ENCODE peak calls at places on chromosome 16, in five cellular contexts. O, I, L, A and H are unnamed samples.

GRCh38 chr16:75282811-75283281 is 31.4 kb upstream of the BCAR1 start:
- DNase-seq in L (no peak), A (no peak), I (no peak), O (no peak), H (no peak)

GRCh38 chr16:20383106-20384029 is 21.2 kb downstream of the PDILT start:
- DNase-seq in O (peak; percentile 47), L (no peak), A (peak; percentile 25), I (no peak), H (peak; percentile 70)

GRCh38 chr16:89922477-89922883 is 662 bp upstream of the TUBB3 start:
- DNase-seq in A (peak; percentile 76), L (peak; percentile 86), I (peak; percentile 89), O (peak; percentile 66), H (peak; percentile 39)

GRCh38 chr16:86419518-86419917 is 90.8 kb upstream of the FOXF1 start:
- DNase-seq in A (no peak), I (no peak), O (no peak), L (no peak), H (no peak)

GRCh38 chr16:995087-995486 is 13.5 kb downstream of the SOX8 start:
- DNase-seq in L (no peak), I (no peak), A (no peak), O (no peak), H (no peak)

GRCh38 chr16:71722801-71723536 is 1.5 kb downstream of the PHLPP2 start:
- DNase-seq in A (peak; percentile 28), L (peak; percentile 85), O (peak; percentile 80), I (peak; percentile 39), H (peak; percentile 62)

GRCh38 chr16:67546761-67547422 is 15.4 kb upstream of the CTCF start:
- DNase-seq in A (no peak), O (peak; percentile 90), I (no peak), L (peak; percentile 82), H (peak; percentile 74)

GRCh38 chr16:57527610-57528360 is 8.6 kb downstream of the CCDC102A start:
- DNase-seq in L (peak; percentile 44), A (no peak), O (no peak), I (no peak), H (no peak)

GRCh38 chr16:50680907-50681885 is at the start of gene SNX20:
- DNase-seq in I (no peak), L (peak; percentile 67), A (no peak), O (peak; percentile 58), H (no peak)

GRCh38 chr16:12675852-12676251 is 127.8 kb downstream of the CPPED1 start:
- DNase-seq in O (no peak), A (peak; percentile 34), L (no peak), I (no peak), H (no peak)

GRCh38 chr16:67429053-67429798 is 1.7 kb upstream of the HSD11B2 start:
- DNase-seq in L (no peak), I (no peak), O (peak; percentile 85), A (no peak), H (no peak)

GRCh38 chr16:73399486-73399885 is 351.6 kb upstream of the ZFHX3 start:
- DNase-seq in A (no peak), L (no peak), O (no peak), I (no peak), H (no peak)

GRCh38 chr16:31484491-31485171 is 1.7 kb downstream of the SLC5A2 start:
- DNase-seq in O (peak; percentile 78), I (no peak), L (no peak), A (peak; percentile 66), H (no peak)

GRCh38 chr16:35431829-35432663 is 1972.6 kb downstream of the TP53TG3F start:
- DNase-seq in A (no peak), L (no peak), I (no peak), O (no peak), H (no peak)

GRCh38 chr16:57614546-57615343 is 13.7 kb upstream of the ADGRG1 start:
- DNase-seq in O (no peak), I (no peak), A (no peak), L (peak; percentile 42), H (no peak)

GRCh38 chr16:66325977-66326376 is 40.5 kb upstream of the CDH5 start:
- DNase-seq in L (no peak), O (no peak), I (no peak), A (no peak), H (no peak)

GRCh38 chr16:12723681-12724080 is 80.0 kb downstream of the CPPED1 start:
- DNase-seq in O (no peak), L (no peak), I (no peak), A (no peak), H (no peak)

GRCh38 chr16:28282045-28282444 is 10.3 kb upstream of the SBK1 start:
- DNase-seq in I (no peak), A (no peak), O (no peak), L (no peak), H (no peak)

GRCh38 chr16:86298166-86299131 is 211.9 kb upstream of the FOXF1 start:
- DNase-seq in O (peak; percentile 33), A (no peak), L (no peak), I (no peak), H (no peak)

GRCh38 chr16:75420987-75421819 is 12.1 kb downstream of the CFDP1 start:
- DNase-seq in A (no peak), I (peak; percentile 41), L (peak; percentile 70), O (peak; percentile 82), H (peak; percentile 27)

GRCh38 chr16:4096509-4096908 is 19.7 kb downstream of the ADCY9 start:
- DNase-seq in L (no peak), I (no peak), A (no peak), O (no peak), H (no peak)

GRCh38 chr16:57476546-57477410 is 9.5 kb downstream of the DOK4 start:
- DNase-seq in A (no peak), O (no peak), L (no peak), I (no peak), H (no peak)

GRCh38 chr16:80794071-80794470 is 10.3 kb downstream of the CDYL2 start:
- DNase-seq in O (no peak), I (no peak), A (no peak), L (no peak), H (no peak)

GRCh38 chr16:84397090-84397489 is 28.8 kb downstream of the ATP2C2 start:
- DNase-seq in L (no peak), A (no peak), O (no peak), I (no peak), H (no peak)
- TF ChIP-seq CTCF in L (no peak), A (peak; percentile 44), O (no peak), I (no peak), H (peak; percentile 31)

GRCh38 chr16:21599158-21599993 is at the start of gene METTL9:
- DNase-seq in O (peak; percentile 95), I (peak; percentile 73), L (peak; percentile 97), A (peak; percentile 55), H (peak; percentile 94)

GRCh38 chr16:21598676-21599157 is 660 bp upstream of the METTL9 start:
- DNase-seq in A (no peak), I (peak; percentile 32), O (peak; percentile 31), L (no peak), H (no peak)

GRCh38 chr16:21597571-21598030 is 1.8 kb upstream of the METTL9 start:
- DNase-seq in L (no peak), I (no peak), O (no peak), A (no peak), H (no peak)

GRCh38 chr16:21602785-21603184 is 3.4 kb downstream of the METTL9 start:
- DNase-seq in L (no peak), O (no peak), I (no peak), A (no peak), H (no peak)

DNA sequence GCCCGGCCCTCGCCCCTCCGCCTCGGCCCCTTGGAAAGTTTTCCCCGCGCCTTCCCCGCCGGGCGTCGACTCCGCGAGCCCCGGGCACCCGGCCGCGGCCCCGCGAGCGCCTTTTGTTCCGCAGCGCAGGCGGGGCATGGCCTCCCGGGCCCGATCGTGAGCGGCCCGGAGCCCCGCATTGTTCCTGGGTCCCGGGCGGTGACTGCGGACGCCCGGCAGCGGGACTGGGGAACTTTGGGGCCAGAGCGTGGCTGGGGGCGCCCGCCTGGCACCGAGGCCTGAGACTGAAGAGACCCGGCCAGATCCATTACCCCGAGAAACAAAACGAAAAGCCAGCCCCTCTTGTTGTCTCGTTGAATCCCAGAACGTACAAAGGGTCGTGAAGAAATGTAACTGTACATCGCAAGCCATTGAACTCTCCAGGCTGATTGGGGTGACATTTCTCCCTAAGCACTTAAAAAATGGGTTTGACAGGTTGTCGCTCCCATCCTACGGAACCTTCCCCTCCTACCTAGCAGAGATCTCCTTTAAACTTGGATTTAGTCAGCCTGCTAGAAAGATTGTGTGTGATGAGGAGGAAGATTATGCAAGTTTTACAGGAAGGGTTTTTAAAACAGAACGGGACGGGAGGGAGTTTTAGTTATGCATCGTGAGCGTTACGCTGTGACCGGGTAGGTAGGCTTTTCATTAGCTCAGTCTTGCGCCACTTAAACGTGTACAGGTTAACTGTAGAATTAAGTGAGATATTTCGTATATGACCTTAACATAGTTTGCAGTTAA is 807 bp downstream of the METTL9 start:
- DNase-seq in I (no peak), A (no peak), L (no peak), O (no peak), H (no peak)
- TF ChIP-seq CTCF in I (no peak), A (no peak), L (no peak), O (no peak), H (no peak)

DNA sequence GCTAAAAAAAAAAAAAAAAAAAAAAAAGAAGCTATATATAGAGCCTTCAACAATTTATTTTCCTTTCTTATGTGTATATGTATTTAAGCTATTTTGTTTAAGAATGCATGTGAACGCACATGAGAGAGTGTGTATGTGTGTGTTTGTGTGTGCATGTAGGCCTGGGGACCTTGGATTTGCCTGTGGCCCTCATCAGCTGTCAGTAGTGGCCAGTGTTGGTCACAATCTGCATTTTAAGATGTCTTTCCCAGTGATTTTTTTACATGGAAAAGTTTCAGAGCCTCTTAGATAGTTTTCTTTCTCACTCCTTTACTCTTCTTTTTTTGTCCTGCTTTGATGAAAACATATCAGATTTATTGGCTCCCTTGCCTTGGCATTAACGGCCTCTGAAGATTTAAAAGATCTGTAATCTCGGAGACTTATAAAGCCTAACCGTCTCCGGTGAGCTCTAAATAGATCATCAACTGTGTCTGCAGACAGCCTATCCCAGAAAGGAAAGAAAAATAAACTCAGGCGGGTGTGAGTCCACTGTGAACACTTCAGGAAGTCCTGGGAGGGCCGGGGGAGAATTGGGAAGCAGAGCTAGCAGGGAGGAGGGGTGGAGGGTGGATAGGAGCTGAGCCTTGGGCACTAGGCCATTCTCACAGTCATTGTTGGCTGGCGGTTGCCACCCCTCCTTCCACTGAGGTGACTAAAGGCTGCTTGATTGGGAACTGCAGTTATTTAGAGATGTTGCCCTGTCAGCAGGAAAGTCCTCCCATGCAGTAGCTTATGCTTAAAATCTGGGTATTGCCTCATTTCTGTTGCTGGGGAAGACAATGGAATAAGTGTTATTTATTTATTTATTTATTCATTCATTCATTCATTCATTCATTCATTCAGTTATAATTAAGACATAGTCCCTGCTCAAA is 86.8 kb downstream of the WWP2 start:
- DNase-seq in I (peak; percentile 48), A (peak; percentile 45), L (peak; percentile 96), O (peak; percentile 88), H (no peak)
- TF ChIP-seq CTCF in I (no peak), A (peak; percentile 12), L (peak; percentile 14), O (no peak), H (no peak)

DNA sequence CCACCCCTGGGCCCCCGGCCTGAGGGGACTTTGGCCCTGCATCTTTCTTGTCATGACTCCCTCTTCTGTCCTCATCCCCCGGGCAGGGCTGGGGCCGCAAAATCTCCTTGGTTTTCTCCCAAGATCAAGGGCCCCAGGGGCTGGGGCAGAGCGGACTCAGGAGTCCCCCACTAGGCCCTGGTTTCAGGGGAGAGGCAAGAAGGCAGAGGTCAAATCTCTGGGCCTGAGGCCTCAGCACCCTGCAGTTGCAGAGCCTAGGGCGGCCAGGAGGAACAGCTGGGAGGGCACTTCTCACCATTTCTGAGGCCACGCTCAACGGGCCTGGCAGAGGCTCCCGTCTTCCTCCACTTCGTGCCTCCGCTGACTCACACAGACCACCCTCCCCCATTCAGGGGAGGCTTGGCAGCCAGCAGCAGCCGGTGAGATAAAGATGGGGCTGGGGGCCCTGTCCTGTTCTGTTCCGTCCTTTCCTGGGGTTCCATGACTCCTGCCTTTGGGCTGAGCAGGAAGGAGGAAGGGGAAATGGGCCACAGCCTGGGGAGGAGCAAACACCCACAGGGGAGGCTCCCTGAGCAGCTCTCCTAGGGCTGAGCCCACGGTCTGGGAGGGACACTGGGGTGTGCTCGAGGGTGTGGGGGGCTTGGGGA is 12.4 kb downstream of the ZSCAN10 start:
- DNase-seq in I (no peak), L (no peak), O (no peak), A (no peak), H (no peak)
- TF ChIP-seq CTCF in I (no peak), L (no peak), O (no peak), A (no peak), H (no peak)